ENCODE peak calls at places on chromosomes 5 and 9, in eight cellular contexts. One of them, this sample, is unnamed.

GRCh38 chr5:177124486-177124991 is 9.0 kb upstream of the NSD1 start:
- DNase-seq in activated CD8-positive, alpha-beta memory T cell treated with anti-CD3 and anti-CD28 coated beads for 4 hours: no peak
- DNase-seq in AG20443: no peak
- DNase-seq in mucosa of descending colon: no peak
- DNase-seq in lower leg skin: no peak
- DNase-seq in activated T-cell treated with anti-CD3 and anti-CD28 coated beads for 48 hours: no peak
- DNase-seq in upper lobe of left lung: no peak
- DNase-seq in activated effector memory CD4-positive, alpha-beta T cell treated with Interleukin-2 at 50 U/mL for 16 hours: no peak
- DNase-seq in this sample: no peak

GRCh38 chr5:126866837-126867236 is 89.9 kb downstream of the LMNB1 start:
- DNase-seq in activated CD8-positive, alpha-beta memory T cell treated with anti-CD3 and anti-CD28 coated beads for 4 hours: no peak
- DNase-seq in AG20443: no peak
- DNase-seq in mucosa of descending colon: no peak
- DNase-seq in lower leg skin: no peak
- DNase-seq in activated T-cell treated with anti-CD3 and anti-CD28 coated beads for 48 hours: no peak
- DNase-seq in upper lobe of left lung: no peak
- DNase-seq in activated effector memory CD4-positive, alpha-beta T cell treated with Interleukin-2 at 50 U/mL for 16 hours: no peak
- DNase-seq in this sample: no peak

GRCh38 chr5:34811691-34812090 is 27.3 kb upstream of the TTC23L start:
- DNase-seq in activated CD8-positive, alpha-beta memory T cell treated with anti-CD3 and anti-CD28 coated beads for 4 hours: no peak
- DNase-seq in AG20443: no peak
- DNase-seq in mucosa of descending colon: no peak
- DNase-seq in lower leg skin: no peak
- DNase-seq in activated T-cell treated with anti-CD3 and anti-CD28 coated beads for 48 hours: no peak
- DNase-seq in upper lobe of left lung: no peak
- DNase-seq in activated effector memory CD4-positive, alpha-beta T cell treated with Interleukin-2 at 50 U/mL for 16 hours: no peak
- DNase-seq in this sample: peak; percentile 32

GRCh38 chr5:181261320-181262085 is 560 bp upstream of the TRIM52 start:
- DNase-seq in activated CD8-positive, alpha-beta memory T cell treated with anti-CD3 and anti-CD28 coated beads for 4 hours: peak; percentile 42
- DNase-seq in AG20443: peak; percentile 81
- DNase-seq in mucosa of descending colon: peak; percentile 86
- DNase-seq in lower leg skin: peak; percentile 94
- DNase-seq in activated T-cell treated with anti-CD3 and anti-CD28 coated beads for 48 hours: peak; percentile 67
- DNase-seq in upper lobe of left lung: peak; percentile 94
- DNase-seq in activated effector memory CD4-positive, alpha-beta T cell treated with Interleukin-2 at 50 U/mL for 16 hours: peak; percentile 75
- DNase-seq in this sample: peak; percentile 63

GRCh38 chr9:99867536-99867935 is 38.9 kb upstream of the STX17 start:
- DNase-seq in activated CD8-positive, alpha-beta memory T cell treated with anti-CD3 and anti-CD28 coated beads for 4 hours: no peak
- DNase-seq in AG20443: no peak
- DNase-seq in mucosa of descending colon: no peak
- DNase-seq in lower leg skin: no peak
- DNase-seq in activated T-cell treated with anti-CD3 and anti-CD28 coated beads for 48 hours: no peak
- DNase-seq in upper lobe of left lung: no peak
- DNase-seq in activated effector memory CD4-positive, alpha-beta T cell treated with Interleukin-2 at 50 U/mL for 16 hours: no peak
- DNase-seq in this sample: no peak

GRCh38 chr9:426264-426663 is 211.6 kb downstream of the DOCK8 start:
- DNase-seq in activated CD8-positive, alpha-beta memory T cell treated with anti-CD3 and anti-CD28 coated beads for 4 hours: no peak
- DNase-seq in AG20443: no peak
- DNase-seq in mucosa of descending colon: no peak
- DNase-seq in lower leg skin: no peak
- DNase-seq in activated T-cell treated with anti-CD3 and anti-CD28 coated beads for 48 hours: no peak
- DNase-seq in upper lobe of left lung: no peak
- DNase-seq in activated effector memory CD4-positive, alpha-beta T cell treated with Interleukin-2 at 50 U/mL for 16 hours: no peak
- DNase-seq in this sample: no peak

GRCh38 chr9:129610473-129611301 is 10.2 kb downstream of the C9orf50 start:
- DNase-seq in activated CD8-positive, alpha-beta memory T cell treated with anti-CD3 and anti-CD28 coated beads for 4 hours: peak; percentile 60
- DNase-seq in AG20443: peak; percentile 87
- DNase-seq in mucosa of descending colon: peak; percentile 80
- DNase-seq in lower leg skin: peak; percentile 96
- DNase-seq in activated T-cell treated with anti-CD3 and anti-CD28 coated beads for 48 hours: peak; percentile 68
- DNase-seq in upper lobe of left lung: peak; percentile 96
- DNase-seq in activated effector memory CD4-positive, alpha-beta T cell treated with Interleukin-2 at 50 U/mL for 16 hours: peak; percentile 64
- DNase-seq in this sample: peak; percentile 91

GRCh38 chr9:470795-471194 is 256.1 kb downstream of the DOCK8 start:
- DNase-seq in activated CD8-positive, alpha-beta memory T cell treated with anti-CD3 and anti-CD28 coated beads for 4 hours: no peak
- DNase-seq in AG20443: no peak
- DNase-seq in mucosa of descending colon: no peak
- DNase-seq in lower leg skin: no peak
- DNase-seq in activated T-cell treated with anti-CD3 and anti-CD28 coated beads for 48 hours: no peak
- DNase-seq in upper lobe of left lung: no peak
- DNase-seq in activated effector memory CD4-positive, alpha-beta T cell treated with Interleukin-2 at 50 U/mL for 16 hours: no peak
- DNase-seq in this sample: no peak

GRCh38 chr9:74771262-74771585 is 116.5 kb downstream of the TRPM6 start:
- DNase-seq in activated CD8-positive, alpha-beta memory T cell treated with anti-CD3 and anti-CD28 coated beads for 4 hours: no peak
- DNase-seq in AG20443: no peak
- DNase-seq in mucosa of descending colon: no peak
- DNase-seq in lower leg skin: no peak
- DNase-seq in activated T-cell treated with anti-CD3 and anti-CD28 coated beads for 48 hours: peak; percentile 12
- DNase-seq in upper lobe of left lung: no peak
- DNase-seq in activated effector memory CD4-positive, alpha-beta T cell treated with Interleukin-2 at 50 U/mL for 16 hours: no peak
- DNase-seq in this sample: no peak

GRCh38 chr5:179732918-179733763 is 519 bp downstream of the MAML1 start:
- DNase-seq in activated CD8-positive, alpha-beta memory T cell treated with anti-CD3 and anti-CD28 coated beads for 4 hours: no peak
- DNase-seq in AG20443: peak; percentile 67
- DNase-seq in mucosa of descending colon: peak; percentile 33
- DNase-seq in lower leg skin: peak; percentile 88
- DNase-seq in activated T-cell treated with anti-CD3 and anti-CD28 coated beads for 48 hours: peak; percentile 43
- DNase-seq in upper lobe of left lung: no peak
- DNase-seq in activated effector memory CD4-positive, alpha-beta T cell treated with Interleukin-2 at 50 U/mL for 16 hours: no peak
- DNase-seq in this sample: peak; percentile 31

GRCh38 chr9:126131066-126132010 is 195.3 kb upstream of the MVB12B start:
- DNase-seq in activated CD8-positive, alpha-beta memory T cell treated with anti-CD3 and anti-CD28 coated beads for 4 hours: no peak
- DNase-seq in AG20443: peak; percentile 2
- DNase-seq in mucosa of descending colon: no peak
- DNase-seq in lower leg skin: peak; percentile 60
- DNase-seq in activated T-cell treated with anti-CD3 and anti-CD28 coated beads for 48 hours: no peak
- DNase-seq in upper lobe of left lung: no peak
- DNase-seq in activated effector memory CD4-positive, alpha-beta T cell treated with Interleukin-2 at 50 U/mL for 16 hours: no peak
- DNase-seq in this sample: no peak

GRCh38 chr5:9046756-9047481 is 499.0 kb downstream of the SEMA5A start:
- DNase-seq in activated CD8-positive, alpha-beta memory T cell treated with anti-CD3 and anti-CD28 coated beads for 4 hours: no peak
- DNase-seq in AG20443: peak; percentile 89
- DNase-seq in mucosa of descending colon: no peak
- DNase-seq in lower leg skin: no peak
- DNase-seq in activated T-cell treated with anti-CD3 and anti-CD28 coated beads for 48 hours: no peak
- DNase-seq in upper lobe of left lung: no peak
- DNase-seq in activated effector memory CD4-positive, alpha-beta T cell treated with Interleukin-2 at 50 U/mL for 16 hours: no peak
- DNase-seq in this sample: peak; percentile 85

GRCh38 chr9:7325980-7326379 is 473.6 kb downstream of the DMAC1 start:
- DNase-seq in activated CD8-positive, alpha-beta memory T cell treated with anti-CD3 and anti-CD28 coated beads for 4 hours: no peak
- DNase-seq in AG20443: no peak
- DNase-seq in mucosa of descending colon: no peak
- DNase-seq in lower leg skin: no peak
- DNase-seq in activated T-cell treated with anti-CD3 and anti-CD28 coated beads for 48 hours: no peak
- DNase-seq in upper lobe of left lung: no peak
- DNase-seq in activated effector memory CD4-positive, alpha-beta T cell treated with Interleukin-2 at 50 U/mL for 16 hours: no peak
- DNase-seq in this sample: no peak

GRCh38 chr5:181042722-181043121 is 2.7 kb downstream of the BTNL9 start:
- DNase-seq in activated CD8-positive, alpha-beta memory T cell treated with anti-CD3 and anti-CD28 coated beads for 4 hours: no peak
- DNase-seq in AG20443: no peak
- DNase-seq in mucosa of descending colon: no peak
- DNase-seq in lower leg skin: peak; percentile 42
- DNase-seq in activated T-cell treated with anti-CD3 and anti-CD28 coated beads for 48 hours: no peak
- DNase-seq in upper lobe of left lung: no peak
- DNase-seq in activated effector memory CD4-positive, alpha-beta T cell treated with Interleukin-2 at 50 U/mL for 16 hours: no peak
- DNase-seq in this sample: no peak

GRCh38 chr5:35617435-35618296 is at the start of gene SPEF2:
- DNase-seq in activated CD8-positive, alpha-beta memory T cell treated with anti-CD3 and anti-CD28 coated beads for 4 hours: peak; percentile 50
- DNase-seq in AG20443: peak; percentile 92
- DNase-seq in mucosa of descending colon: peak; percentile 88
- DNase-seq in lower leg skin: peak; percentile 95
- DNase-seq in activated T-cell treated with anti-CD3 and anti-CD28 coated beads for 48 hours: peak; percentile 76
- DNase-seq in upper lobe of left lung: peak; percentile 87
- DNase-seq in activated effector memory CD4-positive, alpha-beta T cell treated with Interleukin-2 at 50 U/mL for 16 hours: peak; percentile 72
- DNase-seq in this sample: peak; percentile 85

GRCh38 chr9:125906144-125906543 is 159.0 kb downstream of the PBX3 start:
- DNase-seq in activated CD8-positive, alpha-beta memory T cell treated with anti-CD3 and anti-CD28 coated beads for 4 hours: no peak
- DNase-seq in AG20443: peak; percentile 35
- DNase-seq in mucosa of descending colon: no peak
- DNase-seq in lower leg skin: no peak
- DNase-seq in activated T-cell treated with anti-CD3 and anti-CD28 coated beads for 48 hours: no peak
- DNase-seq in upper lobe of left lung: no peak
- DNase-seq in activated effector memory CD4-positive, alpha-beta T cell treated with Interleukin-2 at 50 U/mL for 16 hours: no peak
- DNase-seq in this sample: peak; percentile 14

GRCh38 chr5:142131394-142131793 is 22.8 kb downstream of the NDFIP1 start:
- DNase-seq in activated CD8-positive, alpha-beta memory T cell treated with anti-CD3 and anti-CD28 coated beads for 4 hours: no peak
- DNase-seq in AG20443: no peak
- DNase-seq in mucosa of descending colon: no peak
- DNase-seq in lower leg skin: no peak
- DNase-seq in activated T-cell treated with anti-CD3 and anti-CD28 coated beads for 48 hours: no peak
- DNase-seq in upper lobe of left lung: no peak
- DNase-seq in activated effector memory CD4-positive, alpha-beta T cell treated with Interleukin-2 at 50 U/mL for 16 hours: no peak
- DNase-seq in this sample: no peak